ENCODE peak calls at places on chromosomes 5 and 9, in four cellular contexts. F is tibial nerve, S is body of pancreas, W is prostate gland. J is an unnamed sample.

GRCh38 chr9:115400801-115401200 is 282.8 kb upstream of the TNC start:
- DNase-seq in F (peak), S (no peak), W (no peak), J (no peak)

GRCh38 chr9:89104821-89105220 is 73.8 kb downstream of the SHC3 start:
- DNase-seq in S (no peak), F (no peak), W (no peak), J (no peak)

GRCh38 chr5:151284392-151284967 is 19.1 kb downstream of the SLC36A3 start:
- DNase-seq in S (no peak), F (no peak), W (no peak), J (no peak)

GRCh38 chr5:174292348-174292747 is 246.8 kb downstream of the NSG2 start:
- DNase-seq in S (no peak), F (no peak), W (no peak), J (no peak)

GRCh38 chr5:142492781-142493281 is 168.0 kb upstream of the SPRY4 start:
- DNase-seq in W (no peak), F (peak), S (no peak), J (no peak)

GRCh38 chr5:53333160-53333559 is 147.3 kb upstream of the FST start:
- DNase-seq in S (no peak), F (no peak), W (no peak), J (no peak)

GRCh38 chr5:137688248-137688840 is 47.5 kb downstream of the KLHL3 start:
- DNase-seq in S (no peak), W (no peak), F (no peak), J (no peak)

GRCh38 chr9:71895122-71895521 is 15.9 kb downstream of the ABHD17B start:
- DNase-seq in F (no peak), W (no peak), S (no peak), J (no peak)

GRCh38 chr5:97628011-97628410 is 445.0 kb upstream of the RIOK2 start:
- DNase-seq in F (no peak), S (no peak), W (no peak), J (no peak)

GRCh38 chr5:67371924-67372323 is 175.3 kb upstream of the CD180 start:
- DNase-seq in W (no peak), S (no peak), F (no peak), J (no peak)

GRCh38 chr5:147805030-147805454 is 22.5 kb upstream of the JAKMIP2 start:
- DNase-seq in W (no peak), F (no peak), S (no peak), J (no peak)

GRCh38 chr9:71984388-71985069 is 73.1 kb downstream of the C9orf85 start:
- DNase-seq in F (no peak), W (no peak), S (no peak), J (peak)

GRCh38 chr5:10502578-10502977 is 60.9 kb downstream of the ROPN1L start:
- DNase-seq in W (no peak), S (peak), F (no peak), J (no peak)

GRCh38 chr9:135165756-135166519 is 78.5 kb downstream of the OLFM1 start:
- DNase-seq in S (no peak), W (no peak), F (no peak), J (no peak)

GRCh38 chr5:175163586-175164275 is 280.3 kb downstream of the DRD1 start:
- DNase-seq in F (no peak), W (no peak), S (no peak), J (no peak)

GRCh38 chr5:165258188-165258855 is 1752.9 kb downstream of the MAT2B start:
- DNase-seq in W (no peak), S (no peak), F (no peak), J (no peak)

GRCh38 chr5:20833081-20833627 is 845.2 kb upstream of the CDH18 start:
- DNase-seq in S (no peak), F (no peak), W (no peak), J (no peak)

DNA sequence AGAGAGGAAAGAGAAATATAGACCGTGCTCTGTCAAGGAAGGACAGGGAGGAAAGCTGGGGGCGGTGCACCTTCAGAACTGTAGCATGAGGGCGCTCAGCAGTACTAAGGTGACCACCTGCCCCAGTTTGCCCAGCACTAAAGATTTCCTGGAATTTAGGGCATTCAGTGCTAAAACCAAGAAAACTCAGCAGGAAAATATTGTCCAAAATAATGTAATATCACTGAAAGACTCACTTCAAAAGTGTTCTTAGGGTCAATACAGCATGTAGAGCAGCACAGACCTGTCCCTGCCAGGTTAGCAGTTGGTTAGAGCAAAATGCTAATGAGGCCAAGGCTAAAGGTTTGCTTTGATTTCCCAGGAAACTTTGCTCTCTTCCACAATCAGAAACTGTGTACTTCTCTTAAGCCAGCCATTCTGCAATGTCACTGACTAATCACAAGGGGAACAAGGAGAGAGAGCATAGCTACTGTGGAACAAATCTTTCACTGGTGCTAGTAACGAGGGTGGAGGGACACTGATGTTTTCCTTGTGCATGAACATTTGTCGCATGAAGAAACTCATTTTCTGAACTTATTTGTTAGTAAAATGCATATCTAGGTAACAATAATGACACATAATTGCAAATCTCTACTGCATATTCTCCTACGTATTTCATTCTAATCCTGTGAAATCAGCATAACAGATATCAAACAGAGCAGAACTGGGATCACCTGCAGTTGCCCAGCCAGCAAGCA is 53.0 kb upstream of the GRAMD2B start:
- DNase-seq in W (no peak), F (no peak), S (no peak), J (no peak)
- TF ChIP-seq POLR2A in W (no peak), F (no peak), S (no peak), J (no peak)

DNA sequence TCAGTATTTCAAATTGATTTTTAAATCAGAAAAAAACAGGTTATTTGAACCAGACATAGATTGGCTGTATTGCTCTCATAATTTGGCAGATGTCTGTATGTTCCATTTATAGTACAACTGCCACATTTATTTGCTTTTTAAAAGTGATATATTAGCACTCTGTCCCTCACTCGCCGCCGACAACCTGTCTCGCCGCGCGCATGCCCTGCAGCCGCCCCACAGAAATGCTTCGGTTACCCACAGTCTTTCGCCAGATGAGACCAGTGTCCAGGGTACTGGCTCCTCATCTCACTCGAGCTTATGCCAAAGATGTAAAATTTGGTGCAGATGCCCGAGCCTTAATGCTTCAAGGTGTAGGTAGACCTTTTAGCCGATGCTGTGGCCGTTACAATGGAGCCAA is 970.8 kb downstream of the CDH12 start:
- DNase-seq in W (no peak), F (no peak), S (no peak), J (no peak)
- TF ChIP-seq POLR2A in W (no peak), F (no peak), S (no peak), J (no peak)

GRCh38 chr9:133854785-133855184 is 116.6 kb upstream of the SARDH start:
- DNase-seq in W (no peak), F (no peak), S (no peak), J (no peak)

GRCh38 chr9:133855802-133856592 is 117.8 kb upstream of the SARDH start:
- DNase-seq in S (peak), F (peak), W (no peak), J (no peak)

GRCh38 chr9:133852476-133852875 is 114.3 kb upstream of the SARDH start:
- DNase-seq in F (no peak), S (no peak), W (no peak), J (no peak)

GRCh38 chr9:133853331-133853730 is 115.2 kb upstream of the SARDH start:
- DNase-seq in W (no peak), S (no peak), F (no peak), J (no peak)

DNA sequence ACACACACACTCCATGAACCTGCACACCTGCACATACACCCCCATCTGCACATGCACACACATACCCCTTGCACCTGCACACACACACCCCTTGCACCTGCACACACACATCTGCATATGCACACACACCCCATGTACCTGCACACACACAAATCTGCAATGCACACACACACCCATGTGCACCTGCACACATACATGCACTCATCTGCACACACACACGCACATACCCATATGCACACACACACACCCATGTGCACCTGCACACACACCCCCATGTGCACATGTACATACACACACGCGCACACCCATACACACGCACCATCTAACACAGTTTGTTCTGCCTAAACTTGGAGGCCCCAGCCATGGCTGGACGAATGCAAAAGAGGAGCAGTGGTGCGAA is 115.9 kb upstream of the SARDH start:
- DNase-seq in S (no peak), F (no peak), W (no peak), J (no peak)
- TF ChIP-seq POLR2A in S (no peak), F (no peak), W (no peak), J (no peak)

GRCh38 chr9:131500939-131501541 is 1.7 kb upstream of the POMT1 start:
- DNase-seq in F (no peak), S (no peak), W (no peak), J (no peak)

GRCh38 chr9:131500377-131500776 is 2.3 kb upstream of the POMT1 start:
- DNase-seq in F (no peak), W (no peak), S (no peak), J (no peak)

GRCh38 chr9:131503626-131504465 is 1.1 kb downstream of the POMT1 start:
- DNase-seq in F (no peak), W (no peak), S (no peak), J (no peak)

GRCh38 chr9:131505012-131505411 is 2.3 kb downstream of the POMT1 start:
- DNase-seq in S (no peak), W (no peak), F (no peak), J (no peak)

GRCh38 chr9:131502781-131503625 is at the start of gene POMT1:
- DNase-seq in W (peak), F (peak), S (peak), J (peak)
- TF ChIP-seq POLR2A in W (peak), F (peak), S (no peak), J (peak)

GRCh38 chr9:37399336-37399735 is 23.2 kb upstream of the GRHPR start:
- DNase-seq in S (no peak), F (no peak), W (no peak), J (no peak)

GRCh38 chr9:37392272-37392671 is 30.2 kb upstream of the GRHPR start:
- DNase-seq in F (no peak), S (no peak), W (no peak), J (no peak)

GRCh38 chr9:37398464-37399025 is 24.0 kb upstream of the GRHPR start:
- DNase-seq in S (no peak), F (no peak), W (no peak), J (no peak)

GRCh38 chr9:37395663-37396062 is 26.8 kb upstream of the GRHPR start:
- DNase-seq in W (no peak), F (no peak), S (no peak), J (no peak)

GRCh38 chr9:37395229-37395628 is 27.3 kb upstream of the GRHPR start:
- DNase-seq in F (no peak), S (peak), W (no peak), J (no peak)
- TF ChIP-seq POLR2A in F (no peak), S (no peak), W (no peak), J (no peak)

DNA sequence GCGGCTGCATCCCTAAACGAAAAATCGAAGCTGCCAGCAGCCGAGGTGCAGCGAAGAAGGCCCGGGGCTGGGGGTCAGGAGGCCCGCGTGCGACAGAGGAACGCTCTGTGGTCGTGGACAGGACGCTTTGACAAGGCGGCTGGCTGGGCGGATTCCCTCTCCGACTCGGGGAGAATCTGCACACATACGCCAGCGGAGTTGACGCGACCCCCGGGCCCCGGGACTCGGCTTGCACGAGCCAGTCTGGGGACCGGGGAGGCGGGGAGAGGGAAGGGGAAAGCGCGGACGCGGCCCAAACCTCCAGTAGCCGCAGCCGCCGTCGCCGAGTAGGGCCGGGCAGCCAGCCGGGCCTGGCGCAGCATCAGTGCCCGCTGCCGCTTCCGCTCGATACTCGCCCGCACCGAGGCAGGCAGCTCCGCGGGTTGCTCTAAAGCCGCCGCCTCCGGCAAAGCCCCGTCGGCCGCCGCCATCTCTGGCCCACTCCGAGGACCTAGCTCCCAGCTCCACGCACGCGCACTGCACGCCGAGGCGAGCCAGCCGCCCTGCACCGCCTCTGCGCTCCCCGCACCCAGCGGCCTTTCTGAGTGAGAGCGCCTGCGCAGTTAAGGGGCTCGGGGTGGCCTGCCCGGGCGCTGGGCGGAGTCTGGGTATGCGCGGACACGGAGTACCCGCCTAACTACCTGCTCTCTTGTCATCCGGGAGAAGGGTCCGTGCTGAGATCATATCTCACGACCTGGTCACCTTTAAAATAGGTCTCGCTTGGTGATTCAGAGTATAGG is at the start of gene XPA:
- DNase-seq in F (peak), S (peak), W (peak), J (peak)
- TF ChIP-seq POLR2A in F (peak), S (peak), W (peak), J (peak)

GRCh38 chr5:121087560-121087959 is 623.5 kb downstream of the PRR16 start:
- DNase-seq in S (no peak), W (no peak), F (no peak), J (no peak)
- TF ChIP-seq POLR2A in S (no peak), W (no peak), F (no peak), J (no peak)

DNA sequence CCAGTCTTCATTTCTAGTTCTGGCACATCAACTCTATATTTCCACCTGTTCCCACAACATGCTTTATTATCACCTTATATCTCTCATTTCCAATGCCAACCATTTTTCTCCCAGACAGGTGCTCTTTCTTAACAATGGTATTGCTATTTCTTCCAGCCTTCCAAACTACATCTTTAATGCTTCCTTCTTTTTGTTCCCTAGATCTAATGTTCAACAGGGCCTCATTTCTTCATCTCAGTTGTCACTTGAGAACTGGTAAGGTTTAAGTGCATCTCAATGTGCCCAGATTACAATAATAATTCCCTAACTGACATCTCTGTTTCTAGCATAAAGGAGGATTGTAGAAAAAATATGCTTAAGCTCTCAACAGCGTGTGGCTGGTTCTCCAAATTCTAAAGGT is 272.6 kb downstream of the COX7C start:
- DNase-seq in W (no peak), F (no peak), S (no peak), J (no peak)
- TF ChIP-seq POLR2A in W (no peak), F (no peak), S (no peak), J (no peak)

GRCh38 chr5:150202501-150202900 is 12.6 kb downstream of the SLC6A7 start:
- DNase-seq in S (no peak), F (no peak), W (no peak), J (no peak)
- TF ChIP-seq POLR2A in S (no peak), F (no peak), W (no peak), J (no peak)

DNA sequence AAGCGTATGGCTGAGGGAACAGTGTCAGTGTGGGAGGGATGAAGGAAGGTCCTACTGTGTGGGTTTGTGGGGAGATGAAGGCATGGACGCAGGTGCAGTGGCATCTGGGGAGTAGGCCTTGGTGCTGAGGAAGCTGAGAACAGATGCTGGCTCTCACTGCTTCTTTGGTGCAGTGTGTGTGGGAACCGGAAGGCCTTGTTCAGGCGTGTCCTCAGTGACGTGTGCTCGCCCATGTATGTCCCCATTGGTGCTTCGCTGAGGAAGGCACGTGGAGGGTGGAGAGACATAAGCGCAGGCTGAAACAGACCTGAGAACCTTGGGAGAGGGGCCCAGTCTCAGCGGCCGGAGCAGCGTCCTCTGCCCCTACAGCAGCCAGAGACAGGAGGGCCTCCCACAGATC is 18.7 kb downstream of the ADAMTS13 start:
- DNase-seq in F (no peak), S (no peak), W (no peak), J (no peak)
- TF ChIP-seq POLR2A in F (no peak), S (no peak), W (no peak), J (no peak)